ENCODE peak calls at places on chromosomes 5 and 9, in six cellular contexts. One of them, this sample, is unnamed.

GRCh38 chr5:177103523-177104253 is 17.0 kb downstream of the FGFR4 start:
- DNase-seq in IMR-90: peak; percentile 73
- DNase-seq in transverse colon: no peak
- DNase-seq in breast epithelium: no peak
- DNase-seq in A549: no peak
- DNase-seq in H54: no peak
- DNase-seq in this sample: no peak

GRCh38 chr9:108580021-108580439 is 275.8 kb downstream of the ACTL7B start:
- DNase-seq in IMR-90: no peak
- DNase-seq in transverse colon: peak; percentile 27
- DNase-seq in breast epithelium: no peak
- DNase-seq in A549: peak; percentile 81
- DNase-seq in H54: peak; percentile 42
- DNase-seq in this sample: no peak

GRCh38 chr5:10565785-10566506 is 2.1 kb downstream of the ANKRD33B start:
- DNase-seq in IMR-90: no peak
- DNase-seq in transverse colon: no peak
- DNase-seq in breast epithelium: no peak
- DNase-seq in A549: no peak
- DNase-seq in H54: no peak
- DNase-seq in this sample: no peak

GRCh38 chr9:123324767-123325183 is 31.2 kb upstream of the CRB2 start:
- DNase-seq in IMR-90: no peak
- DNase-seq in transverse colon: no peak
- DNase-seq in breast epithelium: no peak
- DNase-seq in A549: no peak
- DNase-seq in H54: no peak
- DNase-seq in this sample: no peak

GRCh38 chr5:2732850-2733249 is 18.6 kb downstream of the IRX2 start:
- DNase-seq in IMR-90: no peak
- DNase-seq in transverse colon: no peak
- DNase-seq in breast epithelium: no peak
- DNase-seq in A549: no peak
- DNase-seq in H54: no peak
- DNase-seq in this sample: no peak

GRCh38 chr5:3262451-3262850 is 333.2 kb upstream of the IRX1 start:
- DNase-seq in IMR-90: no peak
- DNase-seq in transverse colon: no peak
- DNase-seq in breast epithelium: no peak
- DNase-seq in A549: no peak
- DNase-seq in H54: no peak
- DNase-seq in this sample: no peak

GRCh38 chr5:175380701-175381100 is 63.3 kb downstream of the DRD1 start:
- DNase-seq in IMR-90: no peak
- DNase-seq in transverse colon: no peak
- DNase-seq in breast epithelium: no peak
- DNase-seq in A549: no peak
- DNase-seq in H54: no peak
- DNase-seq in this sample: no peak

GRCh38 chr5:148903587-148903986 is 77.2 kb downstream of the ADRB2 start:
- DNase-seq in IMR-90: no peak
- DNase-seq in transverse colon: no peak
- DNase-seq in breast epithelium: no peak
- DNase-seq in A549: no peak
- DNase-seq in H54: no peak
- DNase-seq in this sample: no peak

GRCh38 chr9:131839281-131840084 is 99.6 kb upstream of the RAPGEF1 start:
- DNase-seq in IMR-90: peak; percentile 65
- DNase-seq in transverse colon: peak; percentile 22
- DNase-seq in breast epithelium: no peak
- DNase-seq in A549: no peak
- DNase-seq in H54: peak; percentile 95
- DNase-seq in this sample: no peak

GRCh38 chr9:127319366-127320121 is 55.0 kb downstream of the GARNL3 start:
- DNase-seq in IMR-90: no peak
- DNase-seq in transverse colon: no peak
- DNase-seq in breast epithelium: no peak
- DNase-seq in A549: no peak
- DNase-seq in H54: no peak
- DNase-seq in this sample: no peak

GRCh38 chr5:14872070-14872989 is 752 bp upstream of the ANKH start:
- DNase-seq in IMR-90: peak; percentile 8
- DNase-seq in transverse colon: peak; percentile 85
- DNase-seq in breast epithelium: peak; percentile 56
- DNase-seq in A549: peak; percentile 21
- DNase-seq in H54: peak; percentile 43
- DNase-seq in this sample: peak; percentile 74

GRCh38 chr9:95862343-95862742 is 13.1 kb upstream of the ERCC6L2 start:
- DNase-seq in IMR-90: no peak
- DNase-seq in transverse colon: no peak
- DNase-seq in breast epithelium: no peak
- DNase-seq in A549: no peak
- DNase-seq in H54: no peak
- DNase-seq in this sample: no peak

GRCh38 chr5:173056783-173057061 is 570 bp downstream of the CREBRF start:
- DNase-seq in IMR-90: no peak
- DNase-seq in transverse colon: no peak
- DNase-seq in breast epithelium: no peak
- DNase-seq in A549: peak; percentile 61
- DNase-seq in H54: peak; percentile 42
- DNase-seq in this sample: no peak

GRCh38 chr5:103562084-103562452 is 521 bp downstream of the NUDT12 start:
- DNase-seq in IMR-90: no peak
- DNase-seq in transverse colon: peak; percentile 25
- DNase-seq in breast epithelium: no peak
- DNase-seq in A549: no peak
- DNase-seq in H54: no peak
- DNase-seq in this sample: peak; percentile 19

GRCh38 chr5:103565711-103566110 is 3.1 kb upstream of the NUDT12 start:
- DNase-seq in IMR-90: no peak
- DNase-seq in transverse colon: no peak
- DNase-seq in breast epithelium: no peak
- DNase-seq in A549: no peak
- DNase-seq in H54: no peak
- DNase-seq in this sample: no peak

GRCh38 chr5:103560826-103561225 is 1.8 kb downstream of the NUDT12 start:
- DNase-seq in IMR-90: no peak
- DNase-seq in transverse colon: no peak
- DNase-seq in breast epithelium: no peak
- DNase-seq in A549: no peak
- DNase-seq in H54: no peak
- DNase-seq in this sample: no peak

GRCh38 chr5:103561670-103562069 is 919 bp downstream of the NUDT12 start:
- DNase-seq in IMR-90: no peak
- DNase-seq in transverse colon: no peak
- DNase-seq in breast epithelium: no peak
- DNase-seq in A549: no peak
- DNase-seq in H54: no peak
- DNase-seq in this sample: no peak

GRCh38 chr5:103562453-103563157 is at the start of gene NUDT12:
- DNase-seq in IMR-90: peak; percentile 67
- DNase-seq in transverse colon: peak; percentile 59
- DNase-seq in breast epithelium: peak; percentile 64
- DNase-seq in A549: peak; percentile 16
- DNase-seq in H54: peak; percentile 64
- DNase-seq in this sample: peak; percentile 80
- TF ChIP-seq POLR2A in IMR-90: peak; percentile 45
- TF ChIP-seq POLR2A in transverse colon: peak; percentile 52
- TF ChIP-seq POLR2A in breast epithelium: no peak
- TF ChIP-seq POLR2A in A549: peak; percentile 4
- TF ChIP-seq POLR2A in H54: peak; percentile 67
- TF ChIP-seq POLR2A in this sample: no peak

DNA sequence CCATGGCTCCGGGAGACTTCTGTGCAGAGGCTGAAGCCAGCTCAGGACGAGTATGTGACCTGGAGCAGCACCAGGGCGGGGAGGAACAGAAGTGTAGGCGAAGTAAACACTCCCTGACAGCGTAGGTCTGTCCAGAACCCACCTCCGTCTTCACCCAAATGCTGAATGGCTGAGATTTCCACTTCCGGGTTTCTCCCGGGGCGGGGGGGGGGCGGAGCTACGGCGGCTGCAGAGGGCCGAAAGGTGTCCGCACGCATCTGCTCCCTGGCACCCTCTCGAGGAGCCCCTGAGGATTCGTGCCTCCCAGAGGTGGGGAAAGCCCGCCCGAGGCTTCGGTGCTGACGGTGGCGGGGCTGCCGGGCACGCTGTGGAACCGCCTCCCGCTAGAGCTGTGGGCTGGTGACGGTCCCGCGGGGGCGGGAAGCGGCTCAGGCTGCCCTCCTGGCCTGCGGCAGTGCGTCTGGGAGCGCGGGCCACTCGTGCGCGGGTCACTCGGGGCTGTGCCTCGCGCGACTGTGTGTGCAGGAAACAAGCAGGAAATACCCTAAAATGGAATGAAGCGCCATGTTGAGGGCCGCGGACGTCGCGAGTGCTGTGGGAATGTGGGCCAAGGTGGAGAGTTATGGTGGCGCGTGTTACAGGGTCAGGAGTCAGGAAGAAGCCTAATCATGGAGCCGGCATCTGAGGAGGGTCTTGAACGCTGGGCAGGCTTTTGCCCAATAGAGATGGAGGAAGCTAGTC is 1425.4 kb downstream of the FOXD4L5 start:
- DNase-seq in IMR-90: no peak
- DNase-seq in transverse colon: no peak
- DNase-seq in breast epithelium: no peak
- DNase-seq in A549: peak; percentile 30
- DNase-seq in H54: no peak
- DNase-seq in this sample: peak; percentile 66
- TF ChIP-seq POLR2A in IMR-90: no peak
- TF ChIP-seq POLR2A in transverse colon: no peak
- TF ChIP-seq POLR2A in breast epithelium: no peak
- TF ChIP-seq POLR2A in A549: no peak
- TF ChIP-seq POLR2A in H54: no peak
- TF ChIP-seq POLR2A in this sample: no peak

GRCh38 chr5:127517480-127518318 is at the start of gene PRRC1:
- DNase-seq in IMR-90: peak; percentile 81
- DNase-seq in transverse colon: peak; percentile 89
- DNase-seq in breast epithelium: peak; percentile 69
- DNase-seq in A549: peak; percentile 64
- DNase-seq in H54: peak; percentile 73
- DNase-seq in this sample: peak; percentile 90
- TF ChIP-seq POLR2A in IMR-90: peak; percentile 73
- TF ChIP-seq POLR2A in transverse colon: peak; percentile 77
- TF ChIP-seq POLR2A in breast epithelium: no peak
- TF ChIP-seq POLR2A in A549: peak; percentile 94
- TF ChIP-seq POLR2A in H54: peak; percentile 91
- TF ChIP-seq POLR2A in this sample: no peak

GRCh38 chr5:443239-444151 is 519 bp downstream of the EXOC3 start:
- DNase-seq in IMR-90: no peak
- DNase-seq in transverse colon: peak; percentile 25
- DNase-seq in breast epithelium: no peak
- DNase-seq in A549: peak; percentile 44
- DNase-seq in H54: peak; percentile 73
- DNase-seq in this sample: no peak

GRCh38 chr5:441996-442334 is 1.0 kb upstream of the EXOC3 start:
- DNase-seq in IMR-90: no peak
- DNase-seq in transverse colon: no peak
- DNase-seq in breast epithelium: no peak
- DNase-seq in A549: no peak
- DNase-seq in H54: no peak
- DNase-seq in this sample: no peak

GRCh38 chr5:440413-441180 is 2.4 kb upstream of the EXOC3 start:
- DNase-seq in IMR-90: no peak
- DNase-seq in transverse colon: peak; percentile 7
- DNase-seq in breast epithelium: no peak
- DNase-seq in A549: no peak
- DNase-seq in H54: no peak
- DNase-seq in this sample: no peak

GRCh38 chr5:444226-444625 is 1.2 kb downstream of the EXOC3 start:
- DNase-seq in IMR-90: no peak
- DNase-seq in transverse colon: peak; percentile 6
- DNase-seq in breast epithelium: no peak
- DNase-seq in A549: no peak
- DNase-seq in H54: no peak
- DNase-seq in this sample: no peak

GRCh38 chr5:442335-443238 is at the start of gene EXOC3:
- DNase-seq in IMR-90: peak; percentile 56
- DNase-seq in transverse colon: peak; percentile 82
- DNase-seq in breast epithelium: no peak
- DNase-seq in A549: peak; percentile 96
- DNase-seq in H54: peak; percentile 99
- DNase-seq in this sample: peak; percentile 78
- TF ChIP-seq POLR2A in IMR-90: peak; percentile 81
- TF ChIP-seq POLR2A in transverse colon: peak; percentile 64
- TF ChIP-seq POLR2A in breast epithelium: peak; percentile 44
- TF ChIP-seq POLR2A in A549: peak; percentile 79
- TF ChIP-seq POLR2A in H54: peak; percentile 78
- TF ChIP-seq POLR2A in this sample: no peak

GRCh38 chr5:160456778-160457177 is 35.1 kb downstream of the PTTG1 start:
- DNase-seq in IMR-90: no peak
- DNase-seq in transverse colon: no peak
- DNase-seq in breast epithelium: no peak
- DNase-seq in A549: no peak
- DNase-seq in H54: no peak
- DNase-seq in this sample: no peak

GRCh38 chr5:160461378-160461777 is 39.7 kb downstream of the PTTG1 start:
- DNase-seq in IMR-90: no peak
- DNase-seq in transverse colon: no peak
- DNase-seq in breast epithelium: no peak
- DNase-seq in A549: no peak
- DNase-seq in H54: no peak
- DNase-seq in this sample: no peak

GRCh38 chr5:160457255-160457654 is 35.6 kb downstream of the PTTG1 start:
- DNase-seq in IMR-90: no peak
- DNase-seq in transverse colon: no peak
- DNase-seq in breast epithelium: no peak
- DNase-seq in A549: no peak
- DNase-seq in H54: no peak
- DNase-seq in this sample: no peak

GRCh38 chr5:160460377-160461049 is 38.9 kb downstream of the PTTG1 start:
- DNase-seq in IMR-90: no peak
- DNase-seq in transverse colon: no peak
- DNase-seq in breast epithelium: no peak
- DNase-seq in A549: no peak
- DNase-seq in H54: no peak
- DNase-seq in this sample: no peak

GRCh38 chr5:160458971-160459800 is 37.5 kb downstream of the PTTG1 start:
- DNase-seq in IMR-90: no peak
- DNase-seq in transverse colon: no peak
- DNase-seq in breast epithelium: no peak
- DNase-seq in A549: no peak
- DNase-seq in H54: no peak
- DNase-seq in this sample: peak; percentile 41
- TF ChIP-seq POLR2A in IMR-90: no peak
- TF ChIP-seq POLR2A in transverse colon: no peak
- TF ChIP-seq POLR2A in breast epithelium: no peak
- TF ChIP-seq POLR2A in A549: no peak
- TF ChIP-seq POLR2A in H54: no peak
- TF ChIP-seq POLR2A in this sample: no peak

This sample was measured in testis.